ENCODE peak calls at places on chromosomes 1 and 21, in six cellular contexts. B is GM10248, M is esophagus squamous epithelium, X is astrocyte of the cerebellum, O is HL-60, D is tibial artery. C is an unnamed sample.

GRCh38 chr1:54681396-54681795 is 34.3 kb upstream of the TTC4 start:
- DNase-seq in X (no peak), M (no peak), O (no peak), D (no peak), B (no peak), C (peak)

GRCh38 chr1:27406354-27406665 is 13.9 kb downstream of the GPR3 start:
- DNase-seq in X (no peak), M (no peak), O (no peak), B (no peak), D (no peak), C (no peak)

GRCh38 chr1:159960721-159961381 is 6.8 kb upstream of the SLAMF9 start:
- DNase-seq in D (peak), X (no peak), M (no peak), O (no peak), B (no peak), C (peak)

GRCh38 chr1:229108598-229109201 is 162.2 kb upstream of the RAB4A start:
- DNase-seq in B (no peak), O (no peak), X (no peak), D (peak), M (no peak), C (peak)

GRCh38 chr1:225945564-225945963 is 4.5 kb upstream of the LEFTY2 start:
- DNase-seq in X (no peak), B (no peak), O (no peak), M (no peak), D (no peak), C (no peak)

GRCh38 chr1:228004331-228004871 is 2.4 kb upstream of the WNT3A start:
- DNase-seq in B (peak), X (no peak), O (no peak), M (no peak), D (no peak), C (peak)

GRCh38 chr1:94795321-94795899 is 24.7 kb upstream of the SLC44A3 start:
- DNase-seq in O (no peak), B (no peak), X (no peak), D (no peak), M (no peak), C (no peak)

GRCh38 chr1:67441183-67441582 is 11.0 kb upstream of the SERBP1 start:
- DNase-seq in O (no peak), D (peak), B (no peak), X (peak), M (no peak), C (peak)

GRCh38 chr1:158283965-158284364 is 5.8 kb upstream of the CD1C start:
- DNase-seq in M (no peak), X (no peak), O (peak), D (no peak), B (peak), C (no peak)

GRCh38 chr1:39727932-39728317 is 10.8 kb upstream of the PPIE start:
- DNase-seq in B (no peak), O (no peak), D (no peak), M (no peak), X (no peak), C (no peak)

GRCh38 chr1:234676103-234676594 is 66.2 kb upstream of the IRF2BP2 start:
- DNase-seq in O (peak), B (peak), X (no peak), D (peak), M (no peak), C (peak)

GRCh38 chr1:97758589-97759057 is 162.2 kb downstream of the DPYD start:
- DNase-seq in X (no peak), D (no peak), O (no peak), B (no peak), M (no peak), C (no peak)
- TF ChIP-seq CTCF in X (no peak), D (no peak), O (no peak), B (no peak), M (no peak), C (no peak)

GRCh38 chr1:178300350-178300699 is 196.4 kb downstream of the CLEC20A start:
- DNase-seq in B (no peak), O (no peak), D (no peak), X (no peak), M (no peak), C (no peak)

GRCh38 chr1:178291166-178291565 is 197.3 kb downstream of the RASAL2 start:
- DNase-seq in D (no peak), O (no peak), B (no peak), X (no peak), M (no peak), C (no peak)

DNA sequence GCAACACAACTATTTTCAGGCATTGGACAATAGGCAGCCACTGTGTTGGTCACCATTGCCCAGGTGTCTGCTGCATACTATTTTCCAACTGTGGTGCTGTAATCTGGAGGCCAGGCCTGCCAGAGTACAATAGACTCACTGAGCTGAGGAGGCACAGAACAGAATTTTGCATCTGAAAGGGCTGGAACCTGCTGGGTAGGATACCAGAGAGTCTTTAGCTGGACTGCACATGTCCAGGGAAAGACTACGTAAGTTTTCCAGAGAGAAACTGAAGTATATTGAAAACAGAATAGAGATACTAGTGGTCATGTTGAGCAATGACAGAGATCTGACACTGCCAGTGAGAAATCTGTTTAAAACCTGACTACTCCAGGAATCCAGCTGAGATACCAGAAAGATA is 200.8 kb downstream of the RASAL2 start:
- DNase-seq in O (no peak), D (no peak), M (no peak), X (no peak), B (no peak), C (no peak)
- TF ChIP-seq CTCF in O (no peak), D (no peak), M (no peak), X (no peak), B (no peak), C (no peak)

DNA sequence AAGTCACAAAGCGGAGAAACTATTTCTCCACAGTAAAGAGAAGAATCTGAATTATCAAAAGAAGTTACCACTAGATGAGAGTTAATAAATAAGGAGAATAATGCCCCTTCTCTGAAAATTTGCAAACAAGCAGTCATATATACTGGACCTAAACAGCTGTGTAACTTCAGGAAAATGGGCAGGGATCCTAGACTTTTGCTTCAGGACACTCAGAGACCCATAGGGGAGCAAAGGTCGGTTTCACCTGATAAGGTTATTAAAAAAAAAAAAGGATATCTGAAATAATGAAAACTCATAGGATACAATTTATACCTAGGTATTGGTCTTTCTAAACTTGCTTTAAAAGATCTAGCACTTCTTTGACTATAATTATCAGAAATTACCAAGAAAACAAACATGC is 191.4 kb downstream of the KCNH1 start:
- DNase-seq in B (no peak), M (no peak), D (no peak), X (no peak), O (no peak), C (no peak)
- TF ChIP-seq CTCF in B (no peak), M (no peak), D (no peak), X (no peak), O (no peak), C (no peak)

GRCh38 chr1:53346814-53347176 is 18.9 kb upstream of the LRP8 start:
- DNase-seq in X (no peak), B (no peak), D (no peak), O (no peak), M (no peak), C (no peak)

GRCh38 chr1:53342735-53343470 is 15.0 kb upstream of the LRP8 start:
- DNase-seq in M (no peak), B (no peak), O (no peak), D (peak), X (no peak), C (no peak)

GRCh38 chr1:53346007-53346813 is 18.3 kb upstream of the LRP8 start:
- DNase-seq in X (no peak), D (peak), B (no peak), O (no peak), M (no peak), C (no peak)

GRCh38 chr1:53343831-53344668 is 16.2 kb upstream of the LRP8 start:
- DNase-seq in X (no peak), M (no peak), B (no peak), O (no peak), D (peak), C (peak)

DNA sequence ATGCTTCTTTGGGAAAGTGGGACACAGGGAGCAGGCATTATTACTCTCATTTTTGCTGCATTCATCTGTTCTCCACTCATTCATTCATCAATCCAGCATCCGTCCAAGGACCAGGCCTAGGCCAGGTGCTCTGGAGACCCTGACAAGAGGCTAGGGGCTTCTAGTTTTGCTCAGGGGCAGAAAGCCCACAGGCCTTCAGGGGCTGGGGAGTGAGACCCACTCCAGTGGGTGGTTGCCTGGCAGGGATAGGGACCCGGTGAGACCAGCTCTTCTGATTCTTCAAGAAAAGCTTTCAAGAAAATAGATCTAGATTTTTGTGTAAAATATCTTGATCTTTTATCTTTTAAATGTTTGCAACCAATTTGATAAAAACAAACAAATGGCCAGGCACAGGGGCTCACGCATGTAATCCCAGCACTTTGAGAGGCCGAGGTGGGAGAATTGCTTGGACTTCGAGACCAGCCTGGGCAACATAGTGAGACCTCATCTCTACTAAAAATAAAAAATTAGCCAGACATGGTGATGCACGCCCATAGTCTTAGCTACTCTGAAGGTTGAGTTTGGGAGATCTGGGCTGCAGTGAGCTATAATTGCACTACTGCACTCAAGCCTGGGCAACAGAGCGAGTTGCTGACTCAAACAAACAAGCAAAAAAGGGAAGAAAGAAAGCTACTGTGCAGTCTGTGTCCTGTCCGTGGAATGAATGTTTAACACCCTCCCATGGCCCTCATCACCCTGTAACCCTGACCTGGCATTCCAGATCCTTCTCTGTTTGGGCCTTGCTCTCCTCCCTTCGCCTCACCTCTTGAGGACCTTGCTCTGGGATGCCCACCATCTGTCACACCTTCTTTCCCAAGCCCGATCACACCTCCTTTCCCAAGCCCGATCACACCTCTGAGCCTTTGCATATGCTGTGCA is 17.3 kb upstream of the LRP8 start:
- DNase-seq in D (peak), X (no peak), M (no peak), O (no peak), B (peak), C (no peak)
- TF ChIP-seq CTCF in D (no peak), X (no peak), M (no peak), O (no peak), B (no peak), C (no peak)

GRCh38 chr21:42781150-42781980 is 98.0 kb downstream of the WDR4 start:
- DNase-seq in O (no peak), X (no peak), M (no peak), D (no peak), B (no peak), C (peak)
- TF ChIP-seq CTCF in O (no peak), X (no peak), M (no peak), D (no peak), B (no peak), C (peak)

GRCh38 chr1:3293563-3294080 is 160.8 kb upstream of the ARHGEF16 start:
- DNase-seq in M (no peak), O (no peak), B (no peak), X (no peak), D (no peak), C (no peak)
- TF ChIP-seq CTCF in M (no peak), O (no peak), B (no peak), X (no peak), D (no peak), C (no peak)

GRCh38 chr1:110462964-110463363 is 12.0 kb downstream of the PROK1 start:
- DNase-seq in X (no peak), O (no peak), M (no peak), B (no peak), D (no peak), C (no peak)
- TF ChIP-seq CTCF in X (no peak), O (no peak), M (no peak), B (no peak), D (no peak), C (peak)

GRCh38 chr1:185654952-185655314 is 79.3 kb upstream of the HMCN1 start:
- DNase-seq in D (no peak), M (no peak), X (no peak), B (no peak), O (no peak), C (no peak)

GRCh38 chr1:185650602-185651230 is 83.5 kb upstream of the HMCN1 start:
- DNase-seq in O (no peak), X (no peak), B (no peak), M (no peak), D (no peak), C (peak)

GRCh38 chr1:185653615-185654014 is 80.6 kb upstream of the HMCN1 start:
- DNase-seq in D (no peak), B (no peak), X (no peak), O (no peak), M (no peak), C (no peak)

GRCh38 chr1:185654199-185654951 is 79.8 kb upstream of the HMCN1 start:
- DNase-seq in B (no peak), X (no peak), M (no peak), O (no peak), D (no peak), C (peak)

DNA sequence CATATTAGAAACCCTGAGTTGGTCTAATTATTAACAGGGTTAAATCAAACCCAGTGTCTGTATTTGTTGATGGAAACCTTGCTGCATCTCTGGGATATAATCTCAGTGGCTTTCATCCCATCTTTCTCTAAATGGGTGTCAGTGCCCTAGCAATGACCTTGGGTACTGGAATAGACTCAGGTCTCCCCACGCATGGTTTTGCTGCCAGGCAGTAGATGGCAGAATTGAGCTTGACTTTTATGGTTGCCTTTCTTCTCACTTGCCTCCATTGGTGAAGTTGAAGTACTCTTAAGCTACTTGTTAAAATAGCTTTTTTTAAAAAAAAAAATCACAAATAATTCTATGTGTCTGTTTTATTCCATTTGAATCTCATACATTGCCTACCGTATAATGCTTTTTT is 81.8 kb upstream of the HMCN1 start:
- DNase-seq in M (no peak), D (no peak), B (no peak), O (no peak), X (no peak), C (no peak)
- TF ChIP-seq CTCF in M (no peak), D (no peak), B (peak), O (peak), X (no peak), C (no peak)

DNA sequence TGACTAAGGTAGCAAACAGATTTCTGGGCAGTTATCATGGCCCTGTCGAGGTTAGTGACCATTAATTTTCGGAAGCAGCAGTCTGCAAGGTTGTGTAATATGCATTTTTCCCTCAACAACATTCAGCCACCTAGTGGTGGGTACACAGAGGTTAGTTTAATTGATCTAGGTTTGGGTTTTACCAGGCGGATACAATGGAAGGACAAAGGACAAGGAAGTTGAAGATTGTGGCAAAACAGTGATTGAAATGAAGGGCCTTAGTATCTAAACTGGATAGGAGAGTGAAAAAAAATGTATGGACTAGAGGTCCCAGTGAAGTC is 2.6 kb downstream of the ARMH1 start:
- DNase-seq in B (no peak), M (no peak), D (no peak), X (no peak), O (peak), C (peak)
- TF ChIP-seq CTCF in B (peak), M (no peak), D (peak), X (peak), O (peak), C (peak)